ENCODE peak calls at places on chromosomes 2 and 18, in eight cellular contexts. T is activated naive CD4-positive, alpha-beta T cell treated with Interleukin-2 at 50 U/mL for 16 hours; F is GM12891; A is T-helper 1 cell; I is activated CD4-positive, alpha-beta T cell treated with anti-CD3 and anti-CD28 coated beads for 1 hour; E is fibroblast of mammary gland; B is activated gamma-delta T cell treated with Interleukin-2 at 50 U/mL for 16 hours; H is hypothalamus. G is an unnamed sample.

GRCh38 chr2:7825591-7826312 is 856.1 kb upstream of the ID2 start:
- DNase-seq in T (peak), B (no peak), E (peak), I (no peak), F (no peak), H (no peak), A (peak), G (no peak)

GRCh38 chr2:50720695-50721314 is 311.1 kb downstream of the NRXN1 start:
- DNase-seq in H (no peak), I (no peak), A (no peak), F (no peak), T (no peak), E (no peak), B (no peak), G (peak)

GRCh38 chr18:45522371-45522770 is 92.9 kb upstream of the SLC14A2 start:
- DNase-seq in F (no peak), A (no peak), T (no peak), B (no peak), E (peak), H (no peak), I (no peak), G (no peak)

GRCh38 chr2:43165378-43166025 is 60.9 kb downstream of the ZFP36L2 start:
- DNase-seq in A (no peak), B (no peak), F (no peak), H (no peak), E (no peak), T (no peak), I (no peak), G (no peak)

GRCh38 chr2:126212735-126213134 is 443.2 kb upstream of the GYPC start:
- DNase-seq in E (no peak), B (no peak), T (no peak), H (no peak), I (no peak), F (no peak), A (no peak), G (no peak)

GRCh38 chr2:144048631-144049060 is 471.3 kb downstream of the ZEB2 start:
- DNase-seq in E (peak), B (no peak), A (no peak), F (no peak), I (no peak), H (no peak), T (no peak), G (no peak)

GRCh38 chr2:55922488-55922887 is 1.1 kb downstream of the EFEMP1 start:
- DNase-seq in A (no peak), T (no peak), I (no peak), H (no peak), F (no peak), E (peak), B (no peak), G (no peak)

GRCh38 chr18:48034651-48035555 is 104.4 kb upstream of the SMAD2 start:
- DNase-seq in A (no peak), B (no peak), T (no peak), I (no peak), H (no peak), E (no peak), F (no peak), G (no peak)

G was measured in NCI-H2029.